ENCODE peak calls at places on chromosomes 13 and 19, in four cellular contexts. J is transverse colon; O is CD8-positive, alpha-beta T cell; F is foreskin fibroblast. K is an unnamed sample.

GRCh38 chr13:48489003-48489402 is 43.9 kb downstream of the RCBTB2 start:
- DNase-seq in F (no peak), J (no peak), O (no peak), K (no peak)

GRCh38 chr13:45826741-45827140 is 24.8 kb downstream of the SIAH3 start:
- DNase-seq in J (no peak), F (no peak), O (no peak), K (no peak)

GRCh38 chr13:98839826-98840769 is 87.6 kb upstream of the SLC15A1 start:
- DNase-seq in O (peak; percentile 20), J (peak; percentile 51), F (peak; percentile 74), K (peak; percentile 49)

GRCh38 chr13:27489456-27489855 is 39.1 kb upstream of the MTIF3 start:
- DNase-seq in O (no peak), F (no peak), J (no peak), K (no peak)

GRCh38 chr19:50551713-50552187 is 16.5 kb downstream of the LRRC4B start:
- DNase-seq in F (peak; percentile 18), J (no peak), O (no peak), K (no peak)

GRCh38 chr19:8611890-8612806 is 1.6 kb upstream of the ADAMTS10 start:
- DNase-seq in F (peak; percentile 38), O (no peak), J (peak; percentile 35), K (peak; percentile 40)

GRCh38 chr19:32223595-32224370 is 121.6 kb upstream of the ZNF507 start:
- DNase-seq in O (no peak), J (no peak), F (no peak), K (no peak)

GRCh38 chr13:97222934-97223710 is 989 bp downstream of the MBNL2 start:
- DNase-seq in J (no peak), F (no peak), O (no peak), K (no peak)

GRCh38 chr19:14494910-14495677 is 833 bp downstream of the GIPC1 start:
- DNase-seq in F (peak; percentile 29), O (no peak), J (no peak), K (peak; percentile 70)

GRCh38 chr13:48234652-48235099 is 1.7 kb downstream of the ITM2B start:
- DNase-seq in J (no peak), F (no peak), O (no peak), K (no peak)

GRCh38 chr13:24625324-24625723 is 54.9 kb upstream of the ATP12A start:
- DNase-seq in F (no peak), J (no peak), O (no peak), K (peak; percentile 16)

GRCh38 chr19:15315101-15315500 is 17.2 kb downstream of the BRD4 start:
- DNase-seq in J (no peak), O (no peak), F (no peak), K (no peak)

GRCh38 chr19:10870501-10870954 is 825 bp upstream of the CARM1 start:
- DNase-seq in F (no peak), J (no peak), O (no peak), K (no peak)

GRCh38 chr19:22446605-22447004 is 24.5 kb upstream of the ZNF98 start:
- DNase-seq in F (no peak), J (no peak), O (no peak), K (no peak)

GRCh38 chr13:99307648-99308339 is 595 bp upstream of the GPR183 start:
- DNase-seq in F (peak; percentile 80), O (no peak), J (peak; percentile 41), K (no peak)

GRCh38 chr19:11382898-11383705 is 1.0 kb downstream of the EPOR start:
- DNase-seq in O (no peak), F (peak; percentile 64), J (peak; percentile 64), K (peak; percentile 66)

GRCh38 chr19:30664358-30665058 is 292.3 kb downstream of the ZNF536 start:
- DNase-seq in J (no peak), F (peak; percentile 36), O (no peak), K (no peak)

GRCh38 chr13:106295971-106296370 is 239.5 kb downstream of the EFNB2 start:
- DNase-seq in O (no peak), F (no peak), J (no peak), K (no peak)

GRCh38 chr19:28494466-28494865 is 718.5 kb downstream of the UQCRFS1 start:
- DNase-seq in O (no peak), F (no peak), J (no peak), K (no peak)

GRCh38 chr19:10120538-10121198 is 969 bp upstream of the EIF3G start:
- DNase-seq in J (no peak), F (peak; percentile 94), O (no peak), K (no peak)

GRCh38 chr13:100954430-100955361 is 280.1 kb upstream of the TMTC4 start:
- DNase-seq in O (no peak), J (no peak), F (peak; percentile 4), K (no peak)

GRCh38 chr13:100434010-100434763 is 154.4 kb downstream of the GGACT start:
- DNase-seq in F (peak; percentile 66), J (no peak), O (no peak), K (no peak)

GRCh38 chr19:4830768-4831265 is 695 bp downstream of the TICAM1 start:
- DNase-seq in O (no peak), J (no peak), F (no peak), K (peak; percentile 45)

GRCh38 chr19:4829001-4829712 is 2.4 kb downstream of the TICAM1 start:
- DNase-seq in F (no peak), J (peak; percentile 59), O (no peak), K (peak; percentile 67)

GRCh38 chr19:4831351-4832340 is at the start of gene TICAM1:
- DNase-seq in F (peak; percentile 87), O (peak; percentile 60), J (peak; percentile 90), K (peak; percentile 87)

GRCh38 chr19:4832776-4833175 is 1.3 kb upstream of the TICAM1 start:
- DNase-seq in F (no peak), O (no peak), J (no peak), K (no peak)

DNA sequence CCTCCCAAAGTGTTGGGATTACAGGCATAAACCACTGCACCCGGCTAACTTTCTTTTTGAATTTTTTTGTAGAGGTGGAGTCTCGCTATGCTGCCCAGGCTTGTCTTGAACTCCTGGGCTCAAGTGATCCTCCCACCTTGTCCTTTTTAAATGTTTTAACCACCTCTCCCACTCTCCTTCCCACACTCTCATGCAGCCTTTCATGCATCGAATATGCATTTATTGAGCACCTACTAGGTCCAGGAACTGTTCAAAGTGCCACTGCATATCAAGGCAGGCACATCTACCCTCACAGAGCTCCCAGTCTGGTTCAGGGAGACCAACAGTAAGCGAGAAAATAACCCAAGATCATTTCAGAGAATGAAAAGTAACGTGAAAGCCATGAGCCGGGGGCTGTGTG is 1.2 kb downstream of the TICAM1 start:
- DNase-seq in O (no peak), F (no peak), J (no peak), K (no peak)
- H3K4me3 ChIP-seq in O (peak overlapping the region; percentile 92), F (peak overlapping the region; percentile 95), J (peak overlapping the region; percentile 75), K (peak overlapping the region; percentile 74)

GRCh38 chr19:38145627-38146026 is 78.4 kb downstream of the DPF1 start:
- DNase-seq in O (no peak), J (no peak), F (peak; percentile 44), K (no peak)

GRCh38 chr19:38142176-38143035 is 81.6 kb downstream of the DPF1 start:
- DNase-seq in J (peak; percentile 15), F (peak; percentile 67), O (peak; percentile 7), K (peak; percentile 52)

GRCh38 chr19:38144667-38145066 is 79.4 kb downstream of the DPF1 start:
- DNase-seq in J (no peak), F (no peak), O (no peak), K (no peak)

GRCh38 chr19:38141108-38141507 is 82.9 kb downstream of the DPF1 start:
- DNase-seq in O (no peak), J (no peak), F (no peak), K (no peak)

GRCh38 chr19:38143847-38144246 is 80.2 kb downstream of the DPF1 start:
- DNase-seq in F (no peak), J (no peak), O (no peak), K (no peak)
- TF ChIP-seq CTCF in F (peak; percentile 23), J (no peak), O (no peak), K (no peak)

GRCh38 chr19:12847159-12848139 is 9.1 kb downstream of the MAST1 start:
- DNase-seq in O (peak; percentile 78), F (peak; percentile 92), J (peak; percentile 88), K (peak; percentile 86)
- H3K4me3 ChIP-seq in O (peak overlapping the region; percentile 20), F (peak overlapping the region; percentile 37), J (no peak overlapping the region), K (no peak overlapping the region)

GRCh38 chr19:2927032-2927430 is 17.7 kb downstream of the ZNF77 start:
- DNase-seq in O (no peak), F (no peak), J (no peak), K (no peak)

GRCh38 chr19:2923510-2923909 is 21.3 kb downstream of the ZNF77 start:
- DNase-seq in J (no peak), F (peak; percentile 90), O (no peak), K (no peak)

GRCh38 chr19:2917275-2918184 is 16.8 kb downstream of the ZNF57 start:
- DNase-seq in J (no peak), F (no peak), O (no peak), K (no peak)

GRCh38 chr19:2926341-2927031 is 18.3 kb downstream of the ZNF77 start:
- DNase-seq in F (no peak), J (no peak), O (no peak), K (no peak)

GRCh38 chr19:2922987-2923386 is 21.8 kb downstream of the ZNF77 start:
- DNase-seq in F (peak; percentile 41), J (no peak), O (no peak), K (no peak)
- TF ChIP-seq CTCF in F (no peak), J (no peak), O (no peak), K (no peak)

GRCh38 chr19:3536429-3537100 is 2.4 kb upstream of the TEKTIP1 start:
- DNase-seq in F (peak; percentile 70), J (no peak), O (no peak), K (no peak)
- H3K4me3 ChIP-seq in F (no peak overlapping the region), J (no peak overlapping the region), O (no peak overlapping the region), K (no peak overlapping the region)

K was measured in colonic mucosa.